ENCODE peak calls at places on chromosomes 16 and 17, in six cellular contexts. W, F, O, T, B and I are unnamed samples.

GRCh38 chr17:29948460-29949185 is 7.2 kb downstream of the EFCAB5 start:
- DNase-seq in W (no peak), F (no peak), O (no peak), T (no peak), B (no peak), I (no peak)

GRCh38 chr16:75280331-75280804 is 28.9 kb upstream of the BCAR1 start:
- DNase-seq in W (no peak), F (no peak), O (no peak), T (no peak), B (no peak), I (no peak)

GRCh38 chr16:69941251-69942098 is 9.7 kb upstream of the CLEC18A start:
- DNase-seq in W (peak; percentile 25), F (no peak), O (no peak), T (no peak), B (no peak), I (no peak)

GRCh38 chr16:19578378-19578851 is 22.9 kb downstream of the VPS35L start:
- DNase-seq in W (peak; percentile 20), F (no peak), O (no peak), T (no peak), B (no peak), I (no peak)

GRCh38 chr16:4263504-4264436 is 9.1 kb downstream of the TFAP4 start:
- DNase-seq in W (peak; percentile 96), F (no peak), O (no peak), T (peak; percentile 47), B (peak; percentile 90), I (no peak)

GRCh38 chr17:14902803-14903202 is 362.3 kb downstream of the PMP22 start:
- DNase-seq in W (no peak), F (no peak), O (no peak), T (no peak), B (no peak), I (no peak)

GRCh38 chr16:17431012-17431411 is 39.7 kb downstream of the XYLT1 start:
- DNase-seq in W (no peak), F (no peak), O (no peak), T (no peak), B (no peak), I (no peak)

GRCh38 chr17:8520981-8521380 is 85.3 kb downstream of the NDEL1 start:
- DNase-seq in W (no peak), F (no peak), O (no peak), T (no peak), B (no peak), I (no peak)

GRCh38 chr16:76197925-76198324 is 79.3 kb upstream of the CNTNAP4 start:
- DNase-seq in W (no peak), F (no peak), O (no peak), T (no peak), B (no peak), I (no peak)

GRCh38 chr17:40075216-40076100 is 12.7 kb downstream of the THRA start:
- DNase-seq in W (peak; percentile 79), F (no peak), O (no peak), T (peak; percentile 94), B (peak; percentile 83), I (peak; percentile 76)

GRCh38 chr17:50103941-50104340 is 8.8 kb downstream of the PDK2 start:
- DNase-seq in W (no peak), F (no peak), O (no peak), T (no peak), B (no peak), I (no peak)

GRCh38 chr16:57475711-57476339 is 10.5 kb downstream of the DOK4 start:
- DNase-seq in W (peak; percentile 63), F (peak; percentile 1), O (peak; percentile 40), T (no peak), B (peak; percentile 91), I (no peak)

GRCh38 chr16:49608095-49608494 is 234.5 kb downstream of the C16orf78 start:
- DNase-seq in W (no peak), F (no peak), O (no peak), T (no peak), B (no peak), I (no peak)

GRCh38 chr16:56869513-56870270 is 4.7 kb downstream of the SLC12A3 start:
- DNase-seq in W (no peak), F (no peak), O (peak; percentile 28), T (no peak), B (peak; percentile 64), I (no peak)

GRCh38 chr16:24978370-24978914 is 36.7 kb downstream of the ARHGAP17 start:
- DNase-seq in W (no peak), F (no peak), O (no peak), T (no peak), B (no peak), I (no peak)

GRCh38 chr17:80725532-80725931 is 180.9 kb downstream of the RPTOR start:
- DNase-seq in W (no peak), F (no peak), O (no peak), T (no peak), B (no peak), I (no peak)

GRCh38 chr17:27485711-27486495 is 29.7 kb downstream of the KSR1 start:
- DNase-seq in W (no peak), F (no peak), O (no peak), T (no peak), B (no peak), I (no peak)

GRCh38 chr17:20200016-20200788 is 191.0 kb downstream of the SPECC1 start:
- DNase-seq in W (no peak), F (no peak), O (no peak), T (no peak), B (no peak), I (no peak)

GRCh38 chr17:43832976-43833829 is at the start of gene MPP3:
- DNase-seq in W (peak; percentile 75), F (no peak), O (peak; percentile 76), T (peak; percentile 78), B (peak; percentile 31), I (peak; percentile 88)

GRCh38 chr16:69100046-69100765 is 5.2 kb upstream of the HAS3 start:
- DNase-seq in W (no peak), F (no peak), O (no peak), T (no peak), B (no peak), I (no peak)

GRCh38 chr17:81534157-81535006 is 6.2 kb downstream of the FSCN2 start:
- DNase-seq in W (no peak), F (no peak), O (no peak), T (no peak), B (no peak), I (peak; percentile 22)

GRCh38 chr17:41437254-41437653 is 3.5 kb downstream of the KRT38 start:
- DNase-seq in W (no peak), F (no peak), O (no peak), T (no peak), B (no peak), I (no peak)